ENCODE peak calls at places on chromosomes 11 and 22, in ten cellular contexts. One of them, this sample, is unnamed.

GRCh38 chr11:98657711-98658110 is 363.0 kb upstream of the CNTN5 start:
- DNase-seq in activated CD8-positive, alpha-beta memory T cell treated with anti-CD3 and anti-CD28 coated beads for 24 hours: no peak
- DNase-seq in SHP77: no peak
- DNase-seq in AG08396: no peak
- DNase-seq in MG63: no peak
- DNase-seq in activated T-cell treated with anti-CD3 and anti-CD28 coated beads, Interleukin-2, amount 50 U/mL, for 24 hours: no peak
- DNase-seq in Kasumi-1: no peak
- DNase-seq in Calu3: no peak
- DNase-seq in neural crest cell: no peak
- DNase-seq in stimulated activated CD4-positive, alpha-beta T cell treated with anti-CD3 and anti-CD28 coated beads, Interleukin-4, amount 100 ng/mL, for 48 hours: no peak
- DNase-seq in this sample: no peak

GRCh38 chr11:30091728-30092127 is 74.9 kb upstream of the KCNA4 start:
- DNase-seq in activated CD8-positive, alpha-beta memory T cell treated with anti-CD3 and anti-CD28 coated beads for 24 hours: no peak
- DNase-seq in AG08396: no peak
- DNase-seq in activated T-cell treated with anti-CD3 and anti-CD28 coated beads, Interleukin-2, amount 50 U/mL, for 24 hours: no peak
- DNase-seq in SHP77: no peak
- DNase-seq in Calu3: no peak
- DNase-seq in stimulated activated CD4-positive, alpha-beta T cell treated with anti-CD3 and anti-CD28 coated beads, Interleukin-4, amount 100 ng/mL, for 48 hours: no peak
- DNase-seq in neural crest cell: no peak
- DNase-seq in Kasumi-1: no peak
- DNase-seq in MG63: no peak
- DNase-seq in this sample: no peak

GRCh38 chr11:33033493-33033892 is 5.9 kb upstream of the TCP11L1 start:
- DNase-seq in activated CD8-positive, alpha-beta memory T cell treated with anti-CD3 and anti-CD28 coated beads for 24 hours: no peak
- DNase-seq in MG63: no peak
- DNase-seq in Calu3: no peak
- DNase-seq in SHP77: no peak
- DNase-seq in stimulated activated CD4-positive, alpha-beta T cell treated with anti-CD3 and anti-CD28 coated beads, Interleukin-4, amount 100 ng/mL, for 48 hours: no peak
- DNase-seq in AG08396: no peak
- DNase-seq in neural crest cell: no peak
- DNase-seq in activated T-cell treated with anti-CD3 and anti-CD28 coated beads, Interleukin-2, amount 50 U/mL, for 24 hours: no peak
- DNase-seq in Kasumi-1: no peak
- DNase-seq in this sample: no peak

GRCh38 chr11:70076461-70076931 is 1.6 kb upstream of the ANO1 start:
- DNase-seq in AG08396: no peak
- DNase-seq in activated CD8-positive, alpha-beta memory T cell treated with anti-CD3 and anti-CD28 coated beads for 24 hours: no peak
- DNase-seq in MG63: no peak
- DNase-seq in Calu3: no peak
- DNase-seq in activated T-cell treated with anti-CD3 and anti-CD28 coated beads, Interleukin-2, amount 50 U/mL, for 24 hours: no peak
- DNase-seq in neural crest cell: no peak
- DNase-seq in SHP77: no peak
- DNase-seq in stimulated activated CD4-positive, alpha-beta T cell treated with anti-CD3 and anti-CD28 coated beads, Interleukin-4, amount 100 ng/mL, for 48 hours: no peak
- DNase-seq in Kasumi-1: no peak
- DNase-seq in this sample: no peak

GRCh38 chr22:30754521-30754920 is 59.8 kb downstream of the OSBP2 start:
- DNase-seq in SHP77: no peak
- DNase-seq in neural crest cell: no peak
- DNase-seq in Calu3: no peak
- DNase-seq in activated T-cell treated with anti-CD3 and anti-CD28 coated beads, Interleukin-2, amount 50 U/mL, for 24 hours: no peak
- DNase-seq in activated CD8-positive, alpha-beta memory T cell treated with anti-CD3 and anti-CD28 coated beads for 24 hours: no peak
- DNase-seq in MG63: no peak
- DNase-seq in stimulated activated CD4-positive, alpha-beta T cell treated with anti-CD3 and anti-CD28 coated beads, Interleukin-4, amount 100 ng/mL, for 48 hours: no peak
- DNase-seq in Kasumi-1: no peak
- DNase-seq in AG08396: no peak
- DNase-seq in this sample: no peak

GRCh38 chr11:68261006-68261405 is 10.8 kb downstream of the C11orf24 start:
- DNase-seq in MG63: no peak
- DNase-seq in stimulated activated CD4-positive, alpha-beta T cell treated with anti-CD3 and anti-CD28 coated beads, Interleukin-4, amount 100 ng/mL, for 48 hours: no peak
- DNase-seq in Kasumi-1: no peak
- DNase-seq in neural crest cell: no peak
- DNase-seq in AG08396: no peak
- DNase-seq in activated CD8-positive, alpha-beta memory T cell treated with anti-CD3 and anti-CD28 coated beads for 24 hours: no peak
- DNase-seq in SHP77: no peak
- DNase-seq in activated T-cell treated with anti-CD3 and anti-CD28 coated beads, Interleukin-2, amount 50 U/mL, for 24 hours: no peak
- DNase-seq in Calu3: no peak
- DNase-seq in this sample: no peak

GRCh38 chr11:67581469-67581868 is 2.1 kb upstream of the GSTP1 start:
- DNase-seq in Kasumi-1: no peak
- DNase-seq in stimulated activated CD4-positive, alpha-beta T cell treated with anti-CD3 and anti-CD28 coated beads, Interleukin-4, amount 100 ng/mL, for 48 hours: no peak
- DNase-seq in AG08396: no peak
- DNase-seq in neural crest cell: no peak
- DNase-seq in activated CD8-positive, alpha-beta memory T cell treated with anti-CD3 and anti-CD28 coated beads for 24 hours: no peak
- DNase-seq in Calu3: peak
- DNase-seq in SHP77: no peak
- DNase-seq in MG63: no peak
- DNase-seq in activated T-cell treated with anti-CD3 and anti-CD28 coated beads, Interleukin-2, amount 50 U/mL, for 24 hours: no peak
- DNase-seq in this sample: no peak

GRCh38 chr22:44569516-44569915 is 71.5 kb upstream of the RTL6 start:
- DNase-seq in Calu3: no peak
- DNase-seq in activated CD8-positive, alpha-beta memory T cell treated with anti-CD3 and anti-CD28 coated beads for 24 hours: peak
- DNase-seq in MG63: no peak
- DNase-seq in SHP77: no peak
- DNase-seq in neural crest cell: no peak
- DNase-seq in AG08396: no peak
- DNase-seq in Kasumi-1: no peak
- DNase-seq in stimulated activated CD4-positive, alpha-beta T cell treated with anti-CD3 and anti-CD28 coated beads, Interleukin-4, amount 100 ng/mL, for 48 hours: no peak
- DNase-seq in activated T-cell treated with anti-CD3 and anti-CD28 coated beads, Interleukin-2, amount 50 U/mL, for 24 hours: no peak
- DNase-seq in this sample: no peak

GRCh38 chr11:68052137-68052873 is 13.5 kb downstream of the TCIRG1 start:
- DNase-seq in activated T-cell treated with anti-CD3 and anti-CD28 coated beads, Interleukin-2, amount 50 U/mL, for 24 hours: no peak
- DNase-seq in MG63: no peak
- DNase-seq in activated CD8-positive, alpha-beta memory T cell treated with anti-CD3 and anti-CD28 coated beads for 24 hours: no peak
- DNase-seq in Kasumi-1: no peak
- DNase-seq in SHP77: no peak
- DNase-seq in neural crest cell: no peak
- DNase-seq in Calu3: no peak
- DNase-seq in stimulated activated CD4-positive, alpha-beta T cell treated with anti-CD3 and anti-CD28 coated beads, Interleukin-4, amount 100 ng/mL, for 48 hours: no peak
- DNase-seq in AG08396: no peak
- DNase-seq in this sample: no peak

GRCh38 chr11:48049036-48049435 is 68.7 kb downstream of the PTPRJ start:
- DNase-seq in SHP77: no peak
- DNase-seq in Kasumi-1: no peak
- DNase-seq in AG08396: no peak
- DNase-seq in MG63: no peak
- DNase-seq in neural crest cell: no peak
- DNase-seq in activated CD8-positive, alpha-beta memory T cell treated with anti-CD3 and anti-CD28 coated beads for 24 hours: no peak
- DNase-seq in activated T-cell treated with anti-CD3 and anti-CD28 coated beads, Interleukin-2, amount 50 U/mL, for 24 hours: no peak
- DNase-seq in stimulated activated CD4-positive, alpha-beta T cell treated with anti-CD3 and anti-CD28 coated beads, Interleukin-4, amount 100 ng/mL, for 48 hours: no peak
- DNase-seq in Calu3: no peak
- DNase-seq in this sample: no peak

GRCh38 chr11:17734986-17735822 is 623 bp downstream of the KCNC1 start:
- DNase-seq in neural crest cell: peak
- DNase-seq in AG08396: peak
- DNase-seq in stimulated activated CD4-positive, alpha-beta T cell treated with anti-CD3 and anti-CD28 coated beads, Interleukin-4, amount 100 ng/mL, for 48 hours: peak
- DNase-seq in activated CD8-positive, alpha-beta memory T cell treated with anti-CD3 and anti-CD28 coated beads for 24 hours: peak
- DNase-seq in activated T-cell treated with anti-CD3 and anti-CD28 coated beads, Interleukin-2, amount 50 U/mL, for 24 hours: peak
- DNase-seq in MG63: peak
- DNase-seq in SHP77: no peak
- DNase-seq in Calu3: peak
- DNase-seq in Kasumi-1: peak
- DNase-seq in this sample: peak

GRCh38 chr11:103987631-103988594 is 48.5 kb upstream of the DDI1 start:
- DNase-seq in MG63: no peak
- DNase-seq in activated CD8-positive, alpha-beta memory T cell treated with anti-CD3 and anti-CD28 coated beads for 24 hours: no peak
- DNase-seq in Calu3: no peak
- DNase-seq in SHP77: no peak
- DNase-seq in activated T-cell treated with anti-CD3 and anti-CD28 coated beads, Interleukin-2, amount 50 U/mL, for 24 hours: no peak
- DNase-seq in stimulated activated CD4-positive, alpha-beta T cell treated with anti-CD3 and anti-CD28 coated beads, Interleukin-4, amount 100 ng/mL, for 48 hours: no peak
- DNase-seq in neural crest cell: no peak
- DNase-seq in AG08396: no peak
- DNase-seq in Kasumi-1: no peak
- DNase-seq in this sample: no peak

GRCh38 chr22:45764051-45764450 is 92.4 kb downstream of the ATXN10 start:
- DNase-seq in neural crest cell: no peak
- DNase-seq in activated T-cell treated with anti-CD3 and anti-CD28 coated beads, Interleukin-2, amount 50 U/mL, for 24 hours: no peak
- DNase-seq in MG63: no peak
- DNase-seq in AG08396: no peak
- DNase-seq in activated CD8-positive, alpha-beta memory T cell treated with anti-CD3 and anti-CD28 coated beads for 24 hours: no peak
- DNase-seq in SHP77: no peak
- DNase-seq in Calu3: no peak
- DNase-seq in Kasumi-1: no peak
- DNase-seq in stimulated activated CD4-positive, alpha-beta T cell treated with anti-CD3 and anti-CD28 coated beads, Interleukin-4, amount 100 ng/mL, for 48 hours: no peak
- DNase-seq in this sample: no peak

GRCh38 chr11:63906585-63906984 is 10.4 kb downstream of the RCOR2 start:
- DNase-seq in neural crest cell: no peak
- DNase-seq in MG63: no peak
- DNase-seq in activated T-cell treated with anti-CD3 and anti-CD28 coated beads, Interleukin-2, amount 50 U/mL, for 24 hours: peak
- DNase-seq in Calu3: peak
- DNase-seq in activated CD8-positive, alpha-beta memory T cell treated with anti-CD3 and anti-CD28 coated beads for 24 hours: peak
- DNase-seq in stimulated activated CD4-positive, alpha-beta T cell treated with anti-CD3 and anti-CD28 coated beads, Interleukin-4, amount 100 ng/mL, for 48 hours: peak
- DNase-seq in Kasumi-1: peak
- DNase-seq in SHP77: peak
- DNase-seq in AG08396: no peak
- DNase-seq in this sample: peak